ENCODE peak calls at places on chromosomes 2 and 18, in seven cellular contexts. W, Q, C, N, Y, T and K are unnamed samples.

GRCh38 chr2:41926614-41927580 is 120.9 kb upstream of the PKDCC start:
- DNase-seq in Q (no peak), C (no peak), W (no peak), N (no peak), T (no peak), Y (no peak), K (no peak)

GRCh38 chr2:146489386-146489785 is 1355.4 kb upstream of the ACVR2A start:
- DNase-seq in Q (no peak), C (no peak), T (no peak), N (no peak), Y (no peak), W (no peak), K (no peak)

GRCh38 chr2:127027715-127028114 is 79.2 kb downstream of the BIN1 start:
- DNase-seq in N (peak; percentile 58), C (peak; percentile 6), T (no peak), Q (no peak), Y (no peak), W (peak; percentile 30), K (no peak)

GRCh38 chr2:2805263-2805662 is 474.2 kb upstream of the MYT1L start:
- DNase-seq in T (no peak), N (no peak), W (no peak), C (no peak), Y (no peak), Q (no peak), K (no peak)

GRCh38 chr18:43471873-43472272 is 194.6 kb upstream of the SYT4 start:
- DNase-seq in C (no peak), N (no peak), Q (no peak), Y (no peak), W (no peak), T (no peak), K (no peak)

GRCh38 chr18:36468161-36468560 is 170.6 kb downstream of the FHOD3 start:
- DNase-seq in Q (no peak), T (no peak), C (no peak), N (no peak), Y (no peak), W (no peak), K (no peak)

GRCh38 chr18:55179460-55180195 is 220.4 kb upstream of the CCDC68 start:
- DNase-seq in T (no peak), N (no peak), W (no peak), C (no peak), Q (no peak), Y (no peak), K (no peak)

GRCh38 chr18:58761970-58762780 is 90.9 kb downstream of the MALT1 start:
- DNase-seq in Y (no peak), T (no peak), W (no peak), C (no peak), Q (no peak), N (no peak), K (no peak)

GRCh38 chr2:125584732-125585131 is 1071.2 kb upstream of the GYPC start:
- DNase-seq in Y (no peak), W (no peak), C (no peak), T (no peak), N (no peak), Q (no peak), K (no peak)

GRCh38 chr18:56235773-56236115 is 402.6 kb downstream of the TXNL1 start:
- DNase-seq in W (no peak), Q (no peak), C (no peak), N (peak; percentile 23), Y (no peak), T (no peak), K (no peak)

GRCh38 chr2:88626171-88627054 is 851 bp downstream of the EIF2AK3 start:
- DNase-seq in Y (peak; percentile 70), N (peak; percentile 68), Q (no peak), W (peak; percentile 25), C (peak; percentile 68), T (peak; percentile 27), K (peak; percentile 55)

GRCh38 chr2:61268249-61268648 is 106.3 kb downstream of the C2orf74 start:
- DNase-seq in Y (no peak), W (peak; percentile 16), T (no peak), C (no peak), N (peak; percentile 4), Q (no peak), K (no peak)

GRCh38 chr2:117684919-117685318 is 129.6 kb upstream of the DDX18 start:
- DNase-seq in T (no peak), C (no peak), N (no peak), Y (no peak), Q (no peak), W (no peak), K (no peak)

GRCh38 chr18:51025512-51025911 is 4.5 kb upstream of the SMAD4 start:
- DNase-seq in W (no peak), Y (no peak), N (no peak), Q (no peak), C (no peak), T (no peak), K (no peak)

GRCh38 chr2:43092520-43093179 is 133.8 kb downstream of the ZFP36L2 start:
- DNase-seq in N (no peak), T (no peak), Y (no peak), Q (no peak), W (no peak), C (no peak), K (no peak)

GRCh38 chr18:72329533-72329932 is 214.6 kb downstream of the CBLN2 start:
- DNase-seq in N (no peak), C (no peak), Q (no peak), W (no peak), T (no peak), Y (no peak), K (no peak)

GRCh38 chr2:68767031-68767961 is 32.7 kb downstream of the ARHGAP25 start:
- DNase-seq in Y (peak; percentile 84), Q (no peak), C (peak; percentile 82), N (no peak), T (no peak), W (no peak), K (peak; percentile 61)

DNA sequence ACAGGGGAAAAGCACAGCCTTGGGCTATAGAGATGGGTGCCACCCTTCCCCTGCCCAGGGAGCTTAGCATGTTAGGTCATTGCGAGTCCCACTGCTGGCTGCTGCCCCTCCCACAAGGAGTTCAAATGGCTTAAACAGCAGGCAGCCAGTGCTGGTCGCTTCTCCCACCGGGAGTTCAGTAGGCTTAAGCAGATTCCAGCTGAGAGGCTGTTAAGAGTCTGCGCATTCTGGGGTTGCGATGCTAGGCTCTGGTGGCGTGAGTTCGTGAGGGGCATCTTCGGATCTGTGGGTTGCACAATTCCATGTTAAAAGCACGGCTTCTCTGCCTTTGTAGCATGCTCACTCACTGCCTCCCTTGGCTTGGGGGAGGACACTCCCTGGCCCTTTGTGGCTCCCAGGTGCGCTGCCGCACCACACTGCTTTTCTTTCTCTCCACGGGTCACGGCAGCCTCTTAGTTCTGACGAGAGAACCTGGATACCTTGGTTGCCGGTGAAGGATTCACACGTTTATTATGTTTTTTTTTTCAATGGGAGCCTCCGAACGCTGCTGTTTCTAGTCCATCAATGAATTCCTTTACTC is 93.2 kb downstream of the UNC80 start:
- DNase-seq in N (peak; percentile 56), Y (no peak), T (no peak), Q (no peak), C (no peak), W (no peak), K (no peak)
- H3K27ac ChIP-seq in N (no peak overlapping the region), Y (no peak overlapping the region), T (no peak overlapping the region), Q (no peak overlapping the region), C (no peak overlapping the region), W (no peak overlapping the region), K (no peak overlapping the region)

GRCh38 chr2:204608261-204608660 is 63.0 kb downstream of the PARD3B start:
- DNase-seq in N (no peak), W (no peak), C (no peak), Q (no peak), T (no peak), Y (no peak), K (no peak)

DNA sequence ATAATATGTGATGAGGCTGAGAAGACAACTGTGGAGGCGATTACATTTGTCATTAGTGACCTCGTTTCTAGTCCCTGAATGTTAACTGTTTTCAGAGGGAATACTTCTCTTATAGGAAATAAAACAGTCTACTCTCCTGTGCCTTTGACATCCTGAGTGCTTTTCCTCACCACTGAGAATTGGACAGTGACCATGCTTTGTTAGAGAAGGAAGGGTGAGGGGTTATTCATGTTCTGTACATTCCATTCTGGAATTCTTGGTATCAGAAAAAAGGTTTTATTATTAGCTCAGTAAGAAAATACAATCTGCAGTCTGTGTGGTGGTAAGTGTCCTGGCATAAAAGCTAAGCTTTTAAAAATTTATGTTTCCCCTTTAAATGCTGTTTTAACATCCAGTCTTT is 58.8 kb downstream of the PARD3B start:
- DNase-seq in Y (no peak), T (no peak), W (no peak), N (no peak), Q (no peak), C (no peak), K (no peak)
- H3K9me2 ChIP-seq in Y (no peaks in the 10 kb centered on the region), T (no peaks in the 10 kb centered on the region), W (no peaks in the 10 kb centered on the region), N (no peaks in the 10 kb centered on the region), Q (no peaks in the 10 kb centered on the region), C (no peaks in the 10 kb centered on the region), K (no peaks in the 10 kb centered on the region)

GRCh38 chr18:32440478-32440877 is 30.2 kb downstream of the GAREM1 start:
- DNase-seq in Y (no peak), W (no peak), C (no peak), T (no peak), Q (no peak), N (no peak), K (no peak)

GRCh38 chr18:32441536-32441935 is 29.1 kb downstream of the GAREM1 start:
- DNase-seq in N (no peak), Y (no peak), T (no peak), Q (no peak), C (no peak), W (no peak), K (no peak)

GRCh38 chr18:32438173-32438572 is 32.5 kb downstream of the GAREM1 start:
- DNase-seq in W (no peak), Y (no peak), N (no peak), Q (no peak), C (no peak), T (no peak), K (no peak)

GRCh38 chr18:32439241-32439640 is 31.4 kb downstream of the GAREM1 start:
- DNase-seq in Q (no peak), N (no peak), Y (no peak), C (no peak), W (no peak), T (no peak), K (no peak)

GRCh38 chr18:32439802-32440201 is 30.9 kb downstream of the GAREM1 start:
- DNase-seq in T (no peak), Y (no peak), Q (peak; percentile 15), N (peak; percentile 74), C (peak; percentile 0), W (peak; percentile 2), K (no peak)
- H4K20me1 ChIP-seq in T (no peaks in the 10 kb centered on the region), Y (no peaks in the 10 kb centered on the region), Q (no peaks in the 10 kb centered on the region), N (peaks cover 2% of the 10 kb centered on the region), C (no peaks in the 10 kb centered on the region), W (no peaks in the 10 kb centered on the region), K (no peaks in the 10 kb centered on the region)

DNA sequence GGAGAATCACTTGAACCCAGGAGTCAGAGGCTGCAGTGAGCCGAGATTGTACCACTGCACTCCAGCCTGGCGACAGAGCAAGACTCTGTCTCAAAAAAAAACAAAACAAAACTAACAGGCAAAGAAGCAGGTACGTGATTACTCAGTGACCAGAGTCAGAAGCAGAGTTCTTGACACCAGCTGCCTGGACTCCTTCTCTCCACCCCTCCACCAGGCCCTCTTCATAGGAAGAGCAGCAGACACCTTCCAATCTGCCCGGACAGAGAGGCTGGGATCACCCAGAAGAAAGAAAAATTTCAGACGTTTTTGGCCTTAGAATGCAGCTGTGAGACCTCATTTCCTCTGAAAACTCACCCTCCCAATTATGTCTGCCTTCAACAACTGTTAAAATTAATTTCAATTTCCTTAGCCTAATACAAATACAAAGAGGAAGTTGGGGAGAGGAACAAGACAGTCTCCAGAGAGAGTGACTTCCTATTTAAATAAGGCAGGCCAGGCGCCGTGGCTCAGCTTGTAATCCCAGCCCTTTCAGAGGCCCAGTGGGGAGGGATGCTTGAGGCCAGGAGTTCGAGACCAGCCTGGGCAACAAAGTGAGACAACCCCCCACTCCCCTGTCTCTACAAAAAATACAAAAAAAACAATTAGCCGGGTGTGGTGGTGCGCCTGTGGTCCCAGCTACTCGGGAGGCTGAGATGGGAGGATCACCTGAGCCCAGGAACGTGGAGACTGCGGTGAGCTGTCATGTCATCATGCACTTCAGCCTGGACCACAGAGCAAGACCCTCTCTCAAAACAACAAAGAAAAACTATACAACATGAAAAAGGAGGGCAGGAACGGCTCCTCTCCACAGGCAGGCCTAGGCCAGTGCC is 1.6 kb downstream of the SLC66A2 start:
- DNase-seq in N (no peak), Y (peak; percentile 97), C (peak; percentile 76), Q (no peak), T (no peak), W (no peak), K (no peak)
- H3K27ac ChIP-seq in N (no peak overlapping the region), Y (peak overlapping the region; percentile 90), C (peak overlapping the region; percentile 76), Q (no peak overlapping the region), T (no peak overlapping the region), W (no peak overlapping the region), K (no peak overlapping the region)